ENCODE peak calls at places on chromosome 21, in five cellular contexts. E is endothelial cell, J is left ventricle myocardium inferior, L is retinal pigment epithelial cell, K is omental fat pad. D is an unnamed sample.

GRCh38 chr21:14543983-14544382 is 2.1 kb downstream of the SAMSN1 start:
- DNase-seq in J (no peak), K (no peak), E (no peak), L (no peak), D (no peak)

GRCh38 chr21:25518491-25518911 is 88.8 kb downstream of the MRPL39 start:
- DNase-seq in K (no peak), J (no peak), L (no peak), E (peak), D (no peak)

GRCh38 chr21:43767980-43768867 is 7.9 kb downstream of the CSTB start:
- DNase-seq in J (no peak), K (peak), E (no peak), L (peak), D (peak)

GRCh38 chr21:33427051-33427450 is 23.8 kb downstream of the IFNGR2 start:
- DNase-seq in L (no peak), J (no peak), E (no peak), K (no peak), D (no peak)

GRCh38 chr21:33668180-33668579 is 25.9 kb downstream of the ITSN1 start:
- DNase-seq in K (no peak), L (no peak), J (no peak), E (no peak), D (no peak)

GRCh38 chr21:26655466-26655865 is 82.4 kb upstream of the CYYR1 start:
- DNase-seq in J (no peak), L (no peak), E (no peak), K (no peak), D (no peak)

GRCh38 chr21:15514073-15514946 is 215.5 kb upstream of the USP25 start:
- DNase-seq in L (no peak), J (no peak), E (no peak), K (no peak), D (no peak)

GRCh38 chr21:28671549-28672195 is 321.0 kb downstream of the LTN1 start:
- DNase-seq in J (no peak), L (no peak), K (no peak), E (no peak), D (no peak)

GRCh38 chr21:39314155-39315027 is 959 bp upstream of the BRWD1 start:
- DNase-seq in K (no peak), J (peak), L (no peak), E (peak), D (peak)

GRCh38 chr21:33451634-33452071 is 28.1 kb downstream of the TMEM50B start:
- DNase-seq in E (no peak), K (no peak), J (no peak), L (no peak), D (no peak)

GRCh38 chr21:37869661-37870060 is 46.6 kb downstream of the KCNJ6 start:
- DNase-seq in J (no peak), K (no peak), E (no peak), L (no peak), D (no peak)

GRCh38 chr21:43204638-43205037 is 35.8 kb downstream of the CRYAA start:
- DNase-seq in L (no peak), E (no peak), J (no peak), K (no peak), D (no peak)

GRCh38 chr21:23578027-23578426 is 2029.3 kb downstream of the MRPL39 start:
- DNase-seq in E (no peak), L (no peak), K (no peak), J (no peak), D (no peak)

GRCh38 chr21:24076179-24076578 is 1531.1 kb downstream of the MRPL39 start:
- DNase-seq in J (no peak), E (no peak), L (peak), K (no peak), D (no peak)

GRCh38 chr21:43188712-43189151 is 19.9 kb downstream of the CRYAA start:
- DNase-seq in J (no peak), K (no peak), E (no peak), L (no peak), D (no peak)

GRCh38 chr21:31530364-31530763 is 129.1 kb upstream of the SOD1 start:
- DNase-seq in L (no peak), E (no peak), K (no peak), J (no peak), D (no peak)
- TF ChIP-seq CTCF in L (peak), E (no peak), K (no peak), J (no peak), D (no peak)

GRCh38 chr21:19268634-19269138 is 865.1 kb upstream of the TMPRSS15 start:
- DNase-seq in L (no peak), K (no peak), E (no peak), J (no peak), D (no peak)
- TF ChIP-seq CTCF in L (no peak), K (no peak), E (no peak), J (no peak), D (no peak)

DNA sequence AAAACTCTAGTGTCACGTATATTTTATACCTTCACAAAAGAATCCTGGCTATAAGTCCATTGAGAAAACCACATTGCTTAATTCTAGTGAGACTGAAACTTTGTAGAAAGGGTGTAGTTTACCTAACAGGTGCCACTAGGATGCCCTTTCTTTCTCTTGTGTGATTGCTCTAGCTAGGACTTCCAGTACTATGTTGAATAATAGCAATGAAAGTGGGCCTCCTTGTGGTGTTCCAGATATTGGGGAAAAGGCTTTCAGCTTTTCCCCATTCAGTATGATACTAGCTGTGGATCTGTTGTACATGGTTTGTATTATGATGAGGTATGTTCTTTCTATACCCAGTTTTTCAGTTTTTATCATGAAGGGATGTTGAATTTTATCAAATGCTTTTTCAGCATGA is 39.7 kb upstream of the CHODL start:
- DNase-seq in L (no peak), J (no peak), E (no peak), K (no peak), D (no peak)
- TF ChIP-seq CTCF in L (peak), J (peak), E (no peak), K (no peak), D (no peak)

GRCh38 chr21:17900281-17900989 is 81.3 kb upstream of the C21orf91 start:
- DNase-seq in L (no peak), K (no peak), E (no peak), J (peak), D (no peak)
- TF ChIP-seq CTCF in L (no peak), K (no peak), E (no peak), J (no peak), D (peak)

GRCh38 chr21:44971672-44971995 is 31.8 kb downstream of the SLX9 start:
- DNase-seq in K (no peak), L (no peak), J (no peak), E (no peak), D (no peak)

GRCh38 chr21:44973598-44973997 is 33.8 kb downstream of the SLX9 start:
- DNase-seq in L (no peak), J (no peak), E (no peak), K (no peak), D (no peak)

GRCh38 chr21:44970766-44971671 is 31.2 kb downstream of the SLX9 start:
- DNase-seq in K (no peak), J (no peak), L (no peak), E (no peak), D (no peak)

GRCh38 chr21:44972821-44973220 is 33.0 kb downstream of the SLX9 start:
- DNase-seq in E (no peak), L (no peak), J (no peak), K (no peak), D (no peak)

DNA sequence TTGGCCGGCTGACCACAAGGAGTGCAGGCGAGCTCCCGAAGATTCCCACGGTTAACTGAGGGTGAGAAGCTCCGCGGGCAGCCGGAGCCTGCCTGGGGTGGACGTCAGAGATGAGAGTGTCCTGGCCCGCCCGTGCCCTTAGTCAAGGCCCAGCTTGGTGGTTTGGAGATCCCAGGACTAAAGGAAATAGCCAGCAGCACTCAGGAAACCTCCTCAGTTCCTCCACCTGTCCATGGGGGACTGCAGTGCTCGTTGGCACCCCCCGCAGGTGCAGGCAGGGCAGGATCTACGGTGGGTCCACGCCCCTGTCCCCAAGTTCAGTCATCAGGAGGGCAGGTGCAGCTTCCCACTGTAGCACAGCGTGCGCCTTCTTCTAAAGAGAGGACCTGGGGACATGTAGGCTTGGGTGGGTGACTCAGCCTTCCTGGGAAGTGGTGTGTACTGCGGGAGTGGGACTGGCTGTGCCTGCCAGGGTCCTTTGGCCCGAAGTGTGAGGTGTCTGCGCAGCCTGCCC is 32.5 kb downstream of the SLX9 start:
- DNase-seq in K (no peak), L (no peak), E (no peak), J (no peak), D (no peak)
- TF ChIP-seq CTCF in K (no peak), L (peak), E (no peak), J (no peak), D (no peak)

GRCh38 chr21:46361937-46362336 is 38.0 kb downstream of the PCNT start:
- DNase-seq in E (no peak), L (no peak), J (no peak), K (no peak), D (no peak)
- TF ChIP-seq CTCF in E (no peak), L (no peak), J (no peak), K (no peak), D (no peak)

GRCh38 chr21:36385909-36386642 is 884 bp downstream of the CHAF1B start:
- DNase-seq in E (no peak), J (no peak), K (no peak), L (no peak), D (no peak)

GRCh38 chr21:36385233-36385908 is at the start of gene CHAF1B:
- DNase-seq in L (no peak), K (peak), J (peak), E (peak), D (no peak)

GRCh38 chr21:36388076-36388475 is 2.9 kb downstream of the CHAF1B start:
- DNase-seq in J (no peak), L (no peak), K (no peak), E (no peak), D (no peak)

GRCh38 chr21:36384885-36385232 is 333 bp upstream of the CHAF1B start:
- DNase-seq in J (no peak), K (no peak), E (no peak), L (no peak), D (no peak)

DNA sequence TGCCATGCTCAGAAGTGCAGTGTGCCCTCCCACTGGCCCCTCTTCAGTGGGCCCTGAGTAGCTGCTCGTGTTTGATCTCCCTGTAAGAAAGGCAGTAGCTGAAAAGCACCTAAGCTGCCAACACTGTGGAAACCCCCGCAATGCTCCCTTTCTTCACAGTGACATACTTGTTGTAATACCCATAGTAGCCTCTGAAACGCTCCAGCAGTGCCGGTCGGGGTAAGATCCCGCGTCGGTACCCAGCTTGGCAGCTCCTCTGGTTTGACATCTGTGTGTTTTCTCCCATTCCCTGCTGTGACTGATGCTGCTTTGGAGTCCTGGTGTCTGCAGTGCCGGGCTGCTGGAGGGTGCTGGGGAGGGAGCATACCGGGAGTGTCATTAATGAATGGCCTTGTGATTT is 3.6 kb downstream of the CHAF1B start:
- DNase-seq in E (no peak), K (no peak), J (no peak), L (no peak), D (peak)
- TF ChIP-seq CTCF in E (no peak), K (no peak), J (peak), L (peak), D (peak)

DNA sequence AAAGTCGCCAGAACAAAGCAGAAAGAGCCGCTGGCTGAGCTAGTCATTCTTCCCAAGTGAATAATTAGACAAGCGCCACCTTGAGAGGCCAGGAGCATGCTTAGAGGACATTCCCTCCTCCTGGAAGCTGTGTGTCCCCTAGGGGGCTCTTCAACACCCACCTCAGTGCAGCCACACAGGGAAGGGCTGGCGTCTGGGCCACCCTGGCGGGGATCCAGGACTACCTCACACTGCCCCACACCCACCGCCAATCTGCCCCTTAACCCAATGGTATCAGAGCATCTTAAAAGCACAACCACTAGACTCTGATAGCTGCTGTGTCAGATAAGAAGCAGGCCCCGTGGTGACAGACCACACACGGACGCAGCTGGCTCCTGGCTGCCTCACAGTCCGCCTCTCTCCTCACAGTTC is 24.9 kb downstream of the SETD4 start:
- DNase-seq in E (no peak), L (no peak), K (no peak), J (no peak), D (no peak)
- TF ChIP-seq CTCF in E (no peak), L (no peak), K (no peak), J (no peak), D (peak)

GRCh38 chr21:35236090-35236489 is 187.0 kb upstream of the RUNX1 start:
- DNase-seq in K (no peak), E (no peak), J (no peak), L (no peak), D (no peak)

GRCh38 chr21:35232545-35233176 is 183.6 kb upstream of the RUNX1 start:
- DNase-seq in J (no peak), E (no peak), L (peak), K (no peak), D (peak)

GRCh38 chr21:35238119-35238518 is 189.0 kb upstream of the RUNX1 start:
- DNase-seq in J (no peak), E (no peak), K (no peak), L (no peak), D (no peak)

GRCh38 chr21:35237287-35237686 is 188.2 kb upstream of the RUNX1 start:
- DNase-seq in L (no peak), E (no peak), K (no peak), J (no peak), D (no peak)

DNA sequence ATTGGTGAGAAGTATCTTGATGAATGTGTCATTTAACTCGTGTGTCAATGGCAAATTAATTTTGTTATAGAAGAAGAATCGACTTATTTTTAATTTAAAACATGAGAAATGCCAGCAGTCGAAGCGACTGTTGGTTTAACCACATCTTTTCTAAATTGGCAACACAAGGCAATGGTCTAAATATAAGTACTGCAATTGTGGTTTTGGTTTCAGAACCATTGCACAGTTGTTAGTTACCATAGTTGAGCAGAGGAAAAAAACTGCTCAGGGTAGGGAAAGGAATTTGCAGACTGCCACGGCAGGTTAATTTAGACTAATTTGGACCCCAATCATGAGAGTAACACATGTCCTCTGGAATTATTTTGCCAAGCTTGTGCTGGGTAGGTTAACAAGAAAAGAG is 185.6 kb upstream of the RUNX1 start:
- DNase-seq in K (no peak), L (no peak), J (no peak), E (no peak), D (no peak)
- TF ChIP-seq CTCF in K (no peak), L (no peak), J (no peak), E (no peak), D (no peak)

GRCh38 chr21:41895643-41896493 is 16.7 kb upstream of the PRDM15 start:
- DNase-seq in K (no peak), E (no peak), L (no peak), J (no peak), D (no peak)
- TF ChIP-seq CTCF in K (no peak), E (no peak), L (no peak), J (no peak), D (no peak)